ENCODE peak calls at places on chromosomes 11 and 22, in ten cellular contexts. F is NCI-H345; A is OCI-LY7; P is ACHN; H is naive thymus-derived CD8-positive, alpha-beta T cell; L is cardiac muscle cell; B is CD8-positive, alpha-beta memory T cell; E is stimulated activated naive CD4-positive, alpha-beta T cell treated with Interleukin-2 at 50 U/mL for 16 hours; C is H9; X is endothelial cell. Z is an unnamed sample.

GRCh38 chr11:118634435-118635236 is 27.2 kb downstream of the PHLDB1 start:
- DNase-seq in B (no peak), P (no peak), E (no peak), F (no peak), L (peak; percentile 90), A (no peak), X (peak; percentile 46), C (peak; percentile 95), H (no peak), Z (no peak)

GRCh38 chr11:87967459-87967858 is 207.8 kb downstream of the RAB38 start:
- DNase-seq in H (no peak), B (no peak), L (no peak), F (no peak), A (no peak), P (no peak), X (no peak), C (no peak), E (no peak), Z (no peak)

GRCh38 chr11:2772544-2773031 is 72.8 kb upstream of the KCNQ1OT1 start:
- DNase-seq in H (no peak), P (peak; percentile 48), L (no peak), F (no peak), C (no peak), E (no peak), X (peak; percentile 1), B (peak; percentile 47), A (no peak), Z (no peak)

GRCh38 chr11:113664069-113664980 is 41.8 kb downstream of the TMPRSS5 start:
- DNase-seq in C (no peak), P (peak; percentile 37), A (no peak), X (no peak), L (no peak), E (no peak), H (no peak), B (no peak), F (peak; percentile 6), Z (no peak)

GRCh38 chr22:30513462-30513861 is 8.0 kb upstream of the SEC14L4 start:
- DNase-seq in L (no peak), B (no peak), X (no peak), H (no peak), F (no peak), P (no peak), C (no peak), E (no peak), A (no peak), Z (no peak)

GRCh38 chr11:78560066-78560597 is 14.5 kb downstream of the NARS2 start:
- DNase-seq in P (no peak), A (no peak), H (no peak), F (no peak), X (no peak), L (no peak), C (no peak), E (no peak), B (no peak), Z (no peak)

GRCh38 chr11:111137846-111138245 is 107.7 kb upstream of the POU2AF2 start:
- DNase-seq in C (no peak), H (no peak), B (no peak), P (no peak), A (no peak), F (peak; percentile 30), X (no peak), E (no peak), L (no peak), Z (no peak)

GRCh38 chr11:125075242-125075625 is 12.1 kb downstream of the SLC37A2 start:
- DNase-seq in C (no peak), L (no peak), P (no peak), X (no peak), A (no peak), F (no peak), E (no peak), B (no peak), H (no peak), Z (no peak)

GRCh38 chr11:5123802-5124521 is 14.2 kb downstream of the OR52A5 start:
- DNase-seq in X (peak; percentile 79), L (peak; percentile 78), A (peak; percentile 72), P (peak; percentile 66), H (peak; percentile 50), C (peak; percentile 71), B (peak; percentile 49), F (peak; percentile 81), E (no peak), Z (peak; percentile 11)

GRCh38 chr22:22397292-22397870 is 111.2 kb downstream of the ZNF280B start:
- DNase-seq in P (peak; percentile 57), L (no peak), C (no peak), H (no peak), E (no peak), X (peak; percentile 21), F (peak; percentile 18), B (peak; percentile 4), A (peak; percentile 34), Z (no peak)

GRCh38 chr11:61783717-61784505 is 8.5 kb downstream of the TMEM258 start:
- DNase-seq in H (no peak), E (no peak), F (no peak), A (no peak), P (no peak), L (no peak), B (no peak), X (no peak), C (peak; percentile 29), Z (no peak)

Z was measured in activated T-helper 2 cell treated with anti-CD3 and anti-CD28 coated beads, Interferon-gamma antibody, Interleukin-2, Interleukin-4, amounts not matched to agents 10 μg/mL and 5 μg/mL and 100 μg/mL, durations not matched to agents 14 hours and 24 hours and 36 hours.